ENCODE peak calls at places on chromosomes 12 and 14, in ten cellular contexts. N is occipital lobe; D is lower leg skin; G is activated CD4-positive, alpha-beta T cell treated with anti-CD3 and anti-CD28 coated beads, Interleukin-2, amount 50 U/mL, for 4 hours; E is bronchial epithelial cell; B is heart right ventricle; L is naive B cell; W is fibroblast of pulmonary artery; H is activated CD8-positive, alpha-beta memory T cell treated with anti-CD3 and anti-CD28 coated beads, Interleukin-2, amount 50 U/mL, for 48 hours; R is WERI-Rb-1. K is an unnamed sample.

GRCh38 chr12:71838231-71838630 is 1.3 kb upstream of the TBC1D15 start:
- DNase-seq in D (no peak), G (no peak), W (no peak), R (no peak), B (no peak), N (no peak), L (no peak), E (no peak), H (no peak), K (no peak)

GRCh38 chr14:32821989-32822653 is 116.6 kb upstream of the NPAS3 start:
- DNase-seq in L (no peak), N (no peak), G (no peak), R (no peak), H (no peak), D (no peak), E (no peak), W (no peak), B (no peak), K (no peak)

GRCh38 chr12:52585951-52586350 is 12.3 kb upstream of the KRT74 start:
- DNase-seq in G (peak; percentile 27), N (no peak), R (no peak), H (peak; percentile 62), B (no peak), E (no peak), L (no peak), D (peak; percentile 79), W (no peak), K (no peak)

GRCh38 chr12:97921957-97922722 is 459.5 kb downstream of the RMST start:
- DNase-seq in L (no peak), B (no peak), N (no peak), W (peak; percentile 61), E (peak; percentile 80), D (no peak), R (no peak), H (no peak), G (no peak), K (no peak)

GRCh38 chr12:127926004-127926403 is 341.0 kb upstream of the TMEM132C start:
- DNase-seq in D (no peak), G (no peak), R (peak; percentile 33), W (peak; percentile 14), L (no peak), H (no peak), N (peak; percentile 40), E (no peak), B (no peak), K (no peak)

GRCh38 chr14:51652168-51653095 is 722 bp downstream of the FRMD6 start:
- DNase-seq in G (peak; percentile 9), W (no peak), L (no peak), N (peak; percentile 58), H (no peak), E (no peak), B (peak; percentile 36), D (peak; percentile 94), R (no peak), K (peak; percentile 0)

GRCh38 chr14:77961853-77962580 is 162.1 kb downstream of the ADCK1 start:
- DNase-seq in B (no peak), W (no peak), N (no peak), D (no peak), L (no peak), G (no peak), E (peak; percentile 25), R (no peak), H (no peak), K (no peak)

GRCh38 chr12:95118788-95119179 is 45.4 kb upstream of the NR2C1 start:
- DNase-seq in R (no peak), L (no peak), B (no peak), W (no peak), D (no peak), E (no peak), N (no peak), H (no peak), G (no peak), K (no peak)

GRCh38 chr14:35940291-35940690 is 114.2 kb downstream of the BRMS1L start:
- DNase-seq in L (no peak), H (no peak), G (no peak), N (no peak), E (no peak), W (no peak), D (no peak), B (no peak), R (no peak), K (no peak)

GRCh38 chr14:45181806-45182205 is 46.1 kb downstream of the FANCM start:
- DNase-seq in B (no peak), E (no peak), G (no peak), W (no peak), H (no peak), D (no peak), L (no peak), N (no peak), R (no peak), K (no peak)

GRCh38 chr12:39435531-39435930 is 7.4 kb downstream of the KIF21A start:
- DNase-seq in D (no peak), N (no peak), B (no peak), E (no peak), L (no peak), H (no peak), W (no peak), R (peak; percentile 52), G (no peak), K (no peak)

GRCh38 chr14:90780519-90780918 is 35.7 kb downstream of the TTC7B start:
- DNase-seq in G (no peak), W (no peak), D (peak; percentile 67), N (no peak), B (no peak), E (no peak), L (no peak), H (peak; percentile 34), R (no peak), K (no peak)

GRCh38 chr12:25034676-25035075 is 85.8 kb upstream of the BCAT1 start:
- DNase-seq in D (no peak), N (no peak), W (no peak), B (no peak), H (no peak), R (no peak), L (no peak), E (no peak), G (no peak), K (no peak)

GRCh38 chr12:128623748-128624147 is 200.0 kb downstream of the SLC15A4 start:
- DNase-seq in G (no peak), B (no peak), E (no peak), D (no peak), N (no peak), H (no peak), W (no peak), R (no peak), L (no peak), K (no peak)

GRCh38 chr12:113899042-113899843 is 66.9 kb downstream of the RBM19 start:
- DNase-seq in G (no peak), H (no peak), R (no peak), D (no peak), B (no peak), N (no peak), L (no peak), E (no peak), W (no peak), K (no peak)

GRCh38 chr14:50425816-50426215 is 29.1 kb upstream of the CDKL1 start:
- DNase-seq in N (no peak), H (no peak), L (no peak), B (no peak), W (peak; percentile 78), G (no peak), E (no peak), D (no peak), R (no peak), K (no peak)

GRCh38 chr12:990308-990648 is 745 bp upstream of the ERC1 start:
- DNase-seq in G (peak; percentile 16), R (peak; percentile 43), N (peak; percentile 40), L (no peak), W (peak; percentile 56), B (peak; percentile 71), E (peak; percentile 35), D (peak; percentile 91), H (peak; percentile 84), K (peak; percentile 52)

GRCh38 chr12:30203981-30204380 is 420.2 kb upstream of the TMTC1 start:
- DNase-seq in G (no peak), D (no peak), W (no peak), E (no peak), N (no peak), B (no peak), L (no peak), H (no peak), R (no peak), K (no peak)

GRCh38 chr12:31715283-31715825 is 13.5 kb downstream of the AMN1 start:
- DNase-seq in D (no peak), W (peak; percentile 83), R (no peak), H (no peak), G (no peak), E (peak; percentile 88), B (no peak), L (peak; percentile 81), N (no peak), K (peak; percentile 79)

GRCh38 chr14:60506462-60506984 is 2.4 kb upstream of the SIX6 start:
- DNase-seq in N (no peak), R (no peak), E (no peak), B (no peak), W (no peak), H (no peak), L (no peak), G (no peak), D (no peak), K (no peak)

GRCh38 chr12:3377056-3377455 is 113.9 kb upstream of the PRMT8 start:
- DNase-seq in R (no peak), L (no peak), B (no peak), G (no peak), E (no peak), H (no peak), W (no peak), N (no peak), D (no peak), K (no peak)

GRCh38 chr12:17301544-17301943 is 695.6 kb upstream of the LMO3 start:
- DNase-seq in L (no peak), R (no peak), W (no peak), B (no peak), D (no peak), E (no peak), G (no peak), H (no peak), N (no peak), K (no peak)

GRCh38 chr14:104117341-104118005 is 20.9 kb upstream of the KIF26A start:
- DNase-seq in D (peak; percentile 87), W (no peak), B (peak; percentile 9), G (no peak), H (no peak), L (no peak), E (no peak), R (peak; percentile 5), N (no peak), K (no peak)

GRCh38 chr12:27733052-27733656 is 22.5 kb downstream of the MRPS35 start:
- DNase-seq in B (no peak), R (no peak), W (peak; percentile 66), N (no peak), G (peak; percentile 33), E (peak; percentile 35), H (no peak), L (peak; percentile 17), D (no peak), K (peak; percentile 67)

GRCh38 chr12:109264095-109264942 is 44.8 kb downstream of the FOXN4 start:
- DNase-seq in L (no peak), D (peak; percentile 93), N (no peak), W (peak; percentile 63), G (peak; percentile 19), R (peak; percentile 82), H (peak; percentile 82), B (peak; percentile 77), E (peak; percentile 37), K (peak; percentile 87)

GRCh38 chr12:130992979-130993538 is 39.4 kb downstream of the ADGRD1 start:
- DNase-seq in R (no peak), L (no peak), H (no peak), G (no peak), W (no peak), B (no peak), D (peak; percentile 12), N (no peak), E (no peak), K (no peak)

GRCh38 chr12:6161124-6161882 is 36.8 kb upstream of the VWF start:
- DNase-seq in L (no peak), R (no peak), N (no peak), W (peak; percentile 95), G (no peak), D (no peak), B (peak; percentile 57), H (no peak), E (no peak), K (no peak)

GRCh38 chr14:73369433-73369832 is 88.9 kb downstream of the NUMB start:
- DNase-seq in G (no peak), L (no peak), E (no peak), N (no peak), B (no peak), W (no peak), R (no peak), H (no peak), D (no peak), K (no peak)